ENCODE peak calls at places on chromosomes 6 and 20, in nine cellular contexts. One of them, this sample, is unnamed.

GRCh38 chr20:48767269-48767960 is 60.4 kb downstream of the PREX1 start:
- DNase-seq in thyroid gland: no peak
- DNase-seq in aorta: no peak
- DNase-seq in SK-N-SH: no peak
- DNase-seq in adrenal gland: no peak
- DNase-seq in fibroblast of lung: no peak
- DNase-seq in sigmoid colon: no peak
- DNase-seq in IMR-90: no peak
- DNase-seq in lower lobe of right lung: no peak
- DNase-seq in this sample: no peak

GRCh38 chr20:10521068-10521834 is 86.1 kb downstream of the SLX4IP start:
- DNase-seq in lower lobe of right lung: no peak
- DNase-seq in adrenal gland: no peak
- DNase-seq in SK-N-SH: no peak
- DNase-seq in sigmoid colon: peak; percentile 82
- DNase-seq in IMR-90: peak; percentile 89
- DNase-seq in fibroblast of lung: peak; percentile 89
- DNase-seq in aorta: no peak
- DNase-seq in thyroid gland: no peak
- DNase-seq in this sample: peak; percentile 49

GRCh38 chr6:77133031-77133430 is 330.3 kb downstream of the HTR1B start:
- DNase-seq in aorta: no peak
- DNase-seq in sigmoid colon: no peak
- DNase-seq in fibroblast of lung: no peak
- DNase-seq in adrenal gland: no peak
- DNase-seq in SK-N-SH: no peak
- DNase-seq in IMR-90: no peak
- DNase-seq in lower lobe of right lung: no peak
- DNase-seq in thyroid gland: no peak
- DNase-seq in this sample: no peak

GRCh38 chr6:78462728-78463127 is 404.6 kb upstream of the IRAK1BP1 start:
- DNase-seq in aorta: no peak
- DNase-seq in lower lobe of right lung: no peak
- DNase-seq in IMR-90: no peak
- DNase-seq in thyroid gland: no peak
- DNase-seq in adrenal gland: no peak
- DNase-seq in SK-N-SH: no peak
- DNase-seq in sigmoid colon: no peak
- DNase-seq in fibroblast of lung: no peak
- DNase-seq in this sample: no peak

GRCh38 chr20:4041748-4042411 is 26.5 kb upstream of the RNF24 start:
- DNase-seq in adrenal gland: peak; percentile 97
- DNase-seq in SK-N-SH: no peak
- DNase-seq in aorta: peak; percentile 82
- DNase-seq in lower lobe of right lung: peak; percentile 83
- DNase-seq in IMR-90: peak; percentile 89
- DNase-seq in thyroid gland: peak; percentile 38
- DNase-seq in sigmoid colon: peak; percentile 67
- DNase-seq in fibroblast of lung: peak; percentile 98
- DNase-seq in this sample: peak; percentile 82

GRCh38 chr6:136225496-136225895 is 24.6 kb downstream of the MTFR2 start:
- DNase-seq in fibroblast of lung: peak; percentile 12
- DNase-seq in SK-N-SH: no peak
- DNase-seq in aorta: no peak
- DNase-seq in IMR-90: peak; percentile 31
- DNase-seq in adrenal gland: no peak
- DNase-seq in lower lobe of right lung: no peak
- DNase-seq in sigmoid colon: no peak
- DNase-seq in thyroid gland: no peak
- DNase-seq in this sample: peak; percentile 14

GRCh38 chr20:34127787-34128186 is 15.7 kb upstream of the EIF2S2 start:
- DNase-seq in thyroid gland: no peak
- DNase-seq in adrenal gland: no peak
- DNase-seq in lower lobe of right lung: no peak
- DNase-seq in SK-N-SH: no peak
- DNase-seq in fibroblast of lung: no peak
- DNase-seq in IMR-90: no peak
- DNase-seq in sigmoid colon: no peak
- DNase-seq in aorta: no peak
- DNase-seq in this sample: no peak

GRCh38 chr6:16514249-16514648 is 247.0 kb downstream of the ATXN1 start:
- DNase-seq in sigmoid colon: no peak
- DNase-seq in adrenal gland: no peak
- DNase-seq in aorta: no peak
- DNase-seq in fibroblast of lung: peak; percentile 77
- DNase-seq in SK-N-SH: peak; percentile 33
- DNase-seq in IMR-90: peak; percentile 76
- DNase-seq in thyroid gland: no peak
- DNase-seq in lower lobe of right lung: no peak
- DNase-seq in this sample: peak; percentile 17

GRCh38 chr6:122580731-122581130 is 29.5 kb upstream of the PKIB start:
- DNase-seq in SK-N-SH: no peak
- DNase-seq in sigmoid colon: no peak
- DNase-seq in adrenal gland: no peak
- DNase-seq in lower lobe of right lung: no peak
- DNase-seq in thyroid gland: no peak
- DNase-seq in IMR-90: no peak
- DNase-seq in fibroblast of lung: peak; percentile 33
- DNase-seq in aorta: no peak
- DNase-seq in this sample: no peak

GRCh38 chr6:55882731-55883595 is 7.6 kb upstream of the BMP5 start:
- DNase-seq in thyroid gland: no peak
- DNase-seq in lower lobe of right lung: no peak
- DNase-seq in sigmoid colon: no peak
- DNase-seq in SK-N-SH: no peak
- DNase-seq in IMR-90: peak; percentile 84
- DNase-seq in aorta: no peak
- DNase-seq in fibroblast of lung: peak; percentile 91
- DNase-seq in adrenal gland: peak; percentile 81
- DNase-seq in this sample: no peak

GRCh38 chr20:20130399-20130798 is 78.1 kb downstream of the CFAP61 start:
- DNase-seq in IMR-90: no peak
- DNase-seq in SK-N-SH: no peak
- DNase-seq in fibroblast of lung: no peak
- DNase-seq in lower lobe of right lung: no peak
- DNase-seq in sigmoid colon: no peak
- DNase-seq in adrenal gland: no peak
- DNase-seq in aorta: no peak
- DNase-seq in thyroid gland: no peak
- DNase-seq in this sample: no peak

GRCh38 chr6:36590237-36590636 is 3.9 kb upstream of the SRSF3 start:
- DNase-seq in sigmoid colon: no peak
- DNase-seq in adrenal gland: no peak
- DNase-seq in fibroblast of lung: peak; percentile 92
- DNase-seq in IMR-90: peak; percentile 86
- DNase-seq in aorta: no peak
- DNase-seq in lower lobe of right lung: no peak
- DNase-seq in thyroid gland: no peak
- DNase-seq in SK-N-SH: no peak
- DNase-seq in this sample: peak; percentile 66

GRCh38 chr20:62768815-62769287 is 27.4 kb upstream of the MRGBP start:
- DNase-seq in IMR-90: peak; percentile 61
- DNase-seq in sigmoid colon: no peak
- DNase-seq in fibroblast of lung: peak; percentile 78
- DNase-seq in lower lobe of right lung: peak; percentile 46
- DNase-seq in thyroid gland: peak; percentile 81
- DNase-seq in aorta: peak; percentile 12
- DNase-seq in adrenal gland: peak; percentile 83
- DNase-seq in SK-N-SH: no peak
- DNase-seq in this sample: no peak

GRCh38 chr6:22593895-22594294 is 24.5 kb downstream of the HDGFL1 start:
- DNase-seq in fibroblast of lung: no peak
- DNase-seq in aorta: no peak
- DNase-seq in sigmoid colon: no peak
- DNase-seq in SK-N-SH: no peak
- DNase-seq in lower lobe of right lung: no peak
- DNase-seq in thyroid gland: no peak
- DNase-seq in adrenal gland: no peak
- DNase-seq in IMR-90: no peak
- DNase-seq in this sample: no peak

GRCh38 chr6:140713495-140713894 is 1339.0 kb upstream of the CITED2 start:
- DNase-seq in lower lobe of right lung: no peak
- DNase-seq in thyroid gland: no peak
- DNase-seq in SK-N-SH: no peak
- DNase-seq in fibroblast of lung: no peak
- DNase-seq in adrenal gland: no peak
- DNase-seq in aorta: no peak
- DNase-seq in IMR-90: no peak
- DNase-seq in sigmoid colon: no peak
- DNase-seq in this sample: no peak
- H3K27me3 ChIP-seq in lower lobe of right lung: no peaks in the 10 kb centered on the region
- H3K27me3 ChIP-seq in thyroid gland: no peaks in the 10 kb centered on the region
- H3K27me3 ChIP-seq in SK-N-SH: no peaks in the 10 kb centered on the region
- H3K27me3 ChIP-seq in fibroblast of lung: no peaks in the 10 kb centered on the region
- H3K27me3 ChIP-seq in adrenal gland: no peaks in the 10 kb centered on the region
- H3K27me3 ChIP-seq in aorta: no peaks in the 10 kb centered on the region
- H3K27me3 ChIP-seq in IMR-90: no peaks in the 10 kb centered on the region
- H3K27me3 ChIP-seq in sigmoid colon: no peaks in the 10 kb centered on the region
- H3K27me3 ChIP-seq in this sample: no peaks in the 10 kb centered on the region

DNA sequence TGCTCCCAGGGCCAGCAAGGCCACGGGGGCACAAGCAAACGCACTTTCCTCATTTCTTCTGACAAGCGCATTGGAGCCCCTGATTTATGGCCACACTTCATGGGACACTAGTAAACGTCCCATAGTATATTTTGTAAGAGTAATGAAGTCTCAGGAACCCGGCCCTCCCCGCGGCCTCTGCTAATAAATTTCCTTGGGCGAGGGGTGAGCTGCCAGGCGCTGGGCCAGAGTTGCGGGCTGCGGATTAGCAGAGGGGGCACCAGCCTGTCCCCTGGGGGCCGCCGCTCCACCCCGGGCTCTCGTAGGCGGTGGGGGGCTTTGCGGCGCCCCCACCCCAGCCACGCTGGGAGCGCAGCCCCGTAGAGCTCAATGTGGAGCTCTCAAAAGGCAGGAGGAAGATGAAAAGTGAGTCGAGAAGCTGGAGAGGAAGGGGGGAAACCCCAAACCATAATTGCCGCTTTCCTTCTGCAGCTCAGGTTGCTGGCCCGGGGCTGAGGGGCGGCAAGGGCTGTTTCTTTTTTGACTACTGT is 173.6 kb downstream of the CDC5L start:
- DNase-seq in sigmoid colon: no peak
- DNase-seq in SK-N-SH: peak; percentile 33
- DNase-seq in thyroid gland: no peak
- DNase-seq in lower lobe of right lung: no peak
- DNase-seq in fibroblast of lung: no peak
- DNase-seq in aorta: no peak
- DNase-seq in adrenal gland: no peak
- DNase-seq in IMR-90: no peak
- DNase-seq in this sample: no peak
- H3K4me3 ChIP-seq in sigmoid colon: peak overlapping the region; percentile 23
- H3K4me3 ChIP-seq in SK-N-SH: no peak overlapping the region
- H3K4me3 ChIP-seq in thyroid gland: no peak overlapping the region
- H3K4me3 ChIP-seq in lower lobe of right lung: peak overlapping the region; percentile 13
- H3K4me3 ChIP-seq in fibroblast of lung: no peak overlapping the region
- H3K4me3 ChIP-seq in aorta: no peak overlapping the region
- H3K4me3 ChIP-seq in adrenal gland: no peak overlapping the region
- H3K4me3 ChIP-seq in IMR-90: no peak overlapping the region
- H3K4me3 ChIP-seq in this sample: no peak overlapping the region

GRCh38 chr6:28154357-28154756 is 12.7 kb downstream of the ZKSCAN8 start:
- DNase-seq in IMR-90: no peak
- DNase-seq in fibroblast of lung: no peak
- DNase-seq in adrenal gland: no peak
- DNase-seq in sigmoid colon: no peak
- DNase-seq in SK-N-SH: no peak
- DNase-seq in aorta: no peak
- DNase-seq in thyroid gland: no peak
- DNase-seq in lower lobe of right lung: no peak
- DNase-seq in this sample: no peak

GRCh38 chr6:28158318-28158717 is 16.6 kb downstream of the ZKSCAN8 start:
- DNase-seq in aorta: no peak
- DNase-seq in sigmoid colon: no peak
- DNase-seq in SK-N-SH: no peak
- DNase-seq in thyroid gland: no peak
- DNase-seq in adrenal gland: no peak
- DNase-seq in IMR-90: no peak
- DNase-seq in fibroblast of lung: no peak
- DNase-seq in lower lobe of right lung: no peak
- DNase-seq in this sample: no peak

GRCh38 chr6:28153546-28153945 is 11.9 kb downstream of the ZKSCAN8 start:
- DNase-seq in IMR-90: no peak
- DNase-seq in adrenal gland: no peak
- DNase-seq in fibroblast of lung: no peak
- DNase-seq in sigmoid colon: no peak
- DNase-seq in SK-N-SH: no peak
- DNase-seq in lower lobe of right lung: no peak
- DNase-seq in aorta: no peak
- DNase-seq in thyroid gland: no peak
- DNase-seq in this sample: no peak

GRCh38 chr6:28152531-28152930 is 10.8 kb downstream of the ZKSCAN8 start:
- DNase-seq in lower lobe of right lung: no peak
- DNase-seq in adrenal gland: no peak
- DNase-seq in SK-N-SH: no peak
- DNase-seq in IMR-90: no peak
- DNase-seq in thyroid gland: no peak
- DNase-seq in aorta: no peak
- DNase-seq in fibroblast of lung: no peak
- DNase-seq in sigmoid colon: no peak
- DNase-seq in this sample: no peak
- H3K36me3 ChIP-seq in lower lobe of right lung: peaks cover 98% of the 10 kb centered on the region
- H3K36me3 ChIP-seq in adrenal gland: no peaks in the 10 kb centered on the region
- H3K36me3 ChIP-seq in SK-N-SH: peaks cover 99% of the 10 kb centered on the region
- H3K36me3 ChIP-seq in IMR-90: peaks cover 49% of the 10 kb centered on the region
- H3K36me3 ChIP-seq in thyroid gland: peaks cover 62% of the 10 kb centered on the region
- H3K36me3 ChIP-seq in aorta: peaks cover 24% of the 10 kb centered on the region
- H3K36me3 ChIP-seq in fibroblast of lung: peaks cover 22% of the 10 kb centered on the region
- H3K36me3 ChIP-seq in sigmoid colon: peaks cover 75% of the 10 kb centered on the region
- H3K36me3 ChIP-seq in this sample: peaks cover 84% of the 10 kb centered on the region

GRCh38 chr6:31317036-31317435 is 39.9 kb downstream of the HLA-B start:
- DNase-seq in sigmoid colon: no peak
- DNase-seq in fibroblast of lung: no peak
- DNase-seq in IMR-90: no peak
- DNase-seq in adrenal gland: no peak
- DNase-seq in aorta: no peak
- DNase-seq in lower lobe of right lung: no peak
- DNase-seq in thyroid gland: no peak
- DNase-seq in SK-N-SH: no peak
- DNase-seq in this sample: no peak
- H3K27me3 ChIP-seq in sigmoid colon: no peaks in the 10 kb centered on the region
- H3K27me3 ChIP-seq in fibroblast of lung: peaks cover 8% of the 10 kb centered on the region
- H3K27me3 ChIP-seq in IMR-90: peaks cover 22% of the 10 kb centered on the region
- H3K27me3 ChIP-seq in adrenal gland: peaks cover 3% of the 10 kb centered on the region
- H3K27me3 ChIP-seq in aorta: no peaks in the 10 kb centered on the region
- H3K27me3 ChIP-seq in lower lobe of right lung: no peaks in the 10 kb centered on the region
- H3K27me3 ChIP-seq in thyroid gland: no peaks in the 10 kb centered on the region
- H3K27me3 ChIP-seq in SK-N-SH: peaks cover 49% of the 10 kb centered on the region
- H3K27me3 ChIP-seq in this sample: peaks cover 17% of the 10 kb centered on the region

GRCh38 chr6:118882314-118882905 is 11.5 kb upstream of the ASF1A start:
- DNase-seq in adrenal gland: no peak
- DNase-seq in IMR-90: no peak
- DNase-seq in aorta: no peak
- DNase-seq in fibroblast of lung: no peak
- DNase-seq in SK-N-SH: no peak
- DNase-seq in sigmoid colon: no peak
- DNase-seq in lower lobe of right lung: no peak
- DNase-seq in thyroid gland: no peak
- DNase-seq in this sample: no peak
- H3K4me3 ChIP-seq in adrenal gland: no peak overlapping the region
- H3K4me3 ChIP-seq in IMR-90: no peak overlapping the region
- H3K4me3 ChIP-seq in aorta: no peak overlapping the region
- H3K4me3 ChIP-seq in fibroblast of lung: no peak overlapping the region
- H3K4me3 ChIP-seq in SK-N-SH: no peak overlapping the region
- H3K4me3 ChIP-seq in sigmoid colon: no peak overlapping the region
- H3K4me3 ChIP-seq in lower lobe of right lung: no peak overlapping the region
- H3K4me3 ChIP-seq in thyroid gland: no peak overlapping the region
- H3K4me3 ChIP-seq in this sample: no peak overlapping the region

GRCh38 chr20:45826381-45827019 is 612 bp downstream of the TNNC2 start:
- DNase-seq in aorta: peak; percentile 78
- DNase-seq in thyroid gland: peak; percentile 68
- DNase-seq in lower lobe of right lung: no peak
- DNase-seq in SK-N-SH: no peak
- DNase-seq in fibroblast of lung: no peak
- DNase-seq in sigmoid colon: no peak
- DNase-seq in IMR-90: peak; percentile 31
- DNase-seq in adrenal gland: peak; percentile 67
- DNase-seq in this sample: peak; percentile 85
- H3K36me3 ChIP-seq in aorta: no peaks in the 10 kb centered on the region
- H3K36me3 ChIP-seq in thyroid gland: no peaks in the 10 kb centered on the region
- H3K36me3 ChIP-seq in lower lobe of right lung: no peaks in the 10 kb centered on the region
- H3K36me3 ChIP-seq in SK-N-SH: no peaks in the 10 kb centered on the region
- H3K36me3 ChIP-seq in fibroblast of lung: no peaks in the 10 kb centered on the region
- H3K36me3 ChIP-seq in sigmoid colon: no peaks in the 10 kb centered on the region
- H3K36me3 ChIP-seq in IMR-90: no peaks in the 10 kb centered on the region
- H3K36me3 ChIP-seq in adrenal gland: no peaks in the 10 kb centered on the region
- H3K36me3 ChIP-seq in this sample: no peaks in the 10 kb centered on the region

This sample was measured in MG63.